ENCODE peak calls at places on chromosomes 1 and 21, in four cellular contexts. U is mucosa of descending colon, Y is mesendoderm, W is BE2C. P is an unnamed sample.

GRCh38 chr1:169348356-169349036 is 19.1 kb downstream of the NME7 start:
- DNase-seq in W (peak; percentile 31), U (no peak), Y (peak; percentile 46), P (peak; percentile 71)

GRCh38 chr1:160522622-160523345 is at the start of gene SLAMF6:
- DNase-seq in Y (no peak), W (no peak), U (no peak), P (no peak)

GRCh38 chr1:52657702-52658101 is 24.7 kb downstream of the SHISAL2A start:
- DNase-seq in U (no peak), Y (no peak), W (no peak), P (no peak)

GRCh38 chr1:232319106-232319505 is 310.8 kb downstream of the SIPA1L2 start:
- DNase-seq in W (peak; percentile 93), Y (peak; percentile 30), U (peak; percentile 52), P (peak; percentile 63)

GRCh38 chr1:117188268-117189108 is 22.2 kb downstream of the VTCN1 start:
- DNase-seq in U (no peak), W (no peak), Y (no peak), P (no peak)

GRCh38 chr1:54805466-54805865 is 4.3 kb upstream of the TTC22 start:
- DNase-seq in Y (no peak), W (no peak), U (no peak), P (no peak)

GRCh38 chr1:27403931-27404330 is 11.5 kb downstream of the GPR3 start:
- DNase-seq in W (no peak), U (no peak), Y (no peak), P (no peak)

GRCh38 chr1:182888736-182889531 is 49.8 kb downstream of the DHX9 start:
- DNase-seq in Y (no peak), U (no peak), W (no peak), P (no peak)

GRCh38 chr1:233597489-233597901 is 16.4 kb upstream of the KCNK1 start:
- DNase-seq in W (no peak), U (no peak), Y (no peak), P (no peak)

GRCh38 chr1:100796046-100796445 is 76.5 kb downstream of the VCAM1 start:
- DNase-seq in U (no peak), W (no peak), Y (no peak), P (no peak)

GRCh38 chr1:235709018-235709417 is 59.4 kb upstream of the GNG4 start:
- DNase-seq in U (no peak), W (no peak), Y (no peak), P (no peak)

GRCh38 chr1:222777977-222778376 is 36.9 kb upstream of the DISP1 start:
- DNase-seq in W (no peak), U (no peak), Y (no peak), P (peak; percentile 84)

GRCh38 chr21:14554948-14555347 is 8.8 kb upstream of the SAMSN1 start:
- DNase-seq in Y (peak; percentile 1), U (no peak), W (no peak), P (no peak)

GRCh38 chr1:201903135-201903534 is 14.4 kb downstream of the SHISA4 start:
- DNase-seq in Y (peak; percentile 63), W (no peak), U (no peak), P (no peak)

GRCh38 chr1:170620164-170620563 is 43.8 kb upstream of the PRRX1 start:
- DNase-seq in Y (no peak), U (no peak), W (no peak), P (no peak)

GRCh38 chr1:65193129-65193528 is 45.1 kb downstream of the AK4 start:
- DNase-seq in W (no peak), U (no peak), Y (no peak), P (no peak)

GRCh38 chr1:38788285-38788684 is 71.3 kb downstream of the RRAGC start:
- DNase-seq in Y (no peak), W (no peak), U (no peak), P (no peak)

GRCh38 chr1:214864896-214865688 is 217.4 kb upstream of the KCNK2 start:
- DNase-seq in Y (no peak), W (no peak), U (no peak), P (no peak)

GRCh38 chr21:29179503-29179902 is 49.1 kb downstream of the MAP3K7CL start:
- DNase-seq in Y (no peak), U (no peak), W (no peak), P (no peak)

GRCh38 chr1:171904778-171905449 is 63.6 kb downstream of the DNM3 start:
- DNase-seq in U (no peak), Y (no peak), W (no peak), P (no peak)

GRCh38 chr1:162404550-162405160 is 7.3 kb downstream of the SH2D1B start:
- DNase-seq in Y (no peak), W (no peak), U (no peak), P (no peak)

GRCh38 chr1:54728027-54728426 is 12.4 kb downstream of the TTC4 start:
- DNase-seq in U (no peak), Y (no peak), W (no peak), P (no peak)

GRCh38 chr1:40911105-40911504 is 48.9 kb upstream of the CITED4 start:
- DNase-seq in Y (no peak), U (no peak), W (no peak), P (no peak)

GRCh38 chr1:118692143-118692542 is 296.0 kb downstream of the TBX15 start:
- DNase-seq in Y (no peak), U (no peak), W (no peak), P (no peak)